ENCODE peak calls at places on chromosome 22, in nine cellular contexts. O, K, Y, X, D, U, S, R and Z are unnamed samples. For H3K9me3, the result is how much of the 10 kb centered on the place peaks cover.

GRCh38 chr22:46220921-46221320 is 29.2 kb downstream of the CDPF1 start:
- DNase-seq in D (no peak), U (no peak), O (no peak), R (no peak), K (no peak), X (no peak), Y (no peak), S (no peak), Z (no peak)

GRCh38 chr22:43164636-43165035 is 13.3 kb downstream of the TSPO start:
- DNase-seq in R (no peak), S (no peak), Y (no peak), O (no peak), U (no peak), K (no peak), D (no peak), X (no peak), Z (no peak)

GRCh38 chr22:30250713-30251267 is 4.2 kb upstream of the LIF start:
- DNase-seq in X (no peak), Y (no peak), O (no peak), D (no peak), R (no peak), S (no peak), K (no peak), U (no peak), Z (no peak)

GRCh38 chr22:37211075-37211852 is 1.0 kb downstream of the SSTR3 start:
- DNase-seq in S (no peak), K (no peak), U (peak), O (no peak), D (no peak), X (no peak), Y (no peak), R (peak), Z (no peak)

GRCh38 chr22:24822471-24822870 is 16.5 kb downstream of the SGSM1 start:
- DNase-seq in O (no peak), S (no peak), K (no peak), X (no peak), D (no peak), R (no peak), Y (no peak), U (no peak), Z (no peak)

GRCh38 chr22:44410396-44411056 is 87.5 kb downstream of the RTL6 start:
- DNase-seq in X (peak), R (no peak), D (no peak), O (no peak), K (no peak), U (no peak), S (no peak), Y (no peak), Z (peak)

GRCh38 chr22:40026641-40027040 is 31.9 kb downstream of the FAM83F start:
- DNase-seq in X (no peak), S (no peak), D (no peak), U (no peak), O (no peak), Y (no peak), K (peak), R (no peak), Z (no peak)

GRCh38 chr22:36281726-36282077 is 28.8 kb downstream of the APOL1 start:
- DNase-seq in U (no peak), O (no peak), D (no peak), S (no peak), Y (no peak), K (no peak), X (no peak), R (no peak), Z (no peak)

GRCh38 chr22:37492428-37493344 is 6.5 kb upstream of the MFNG start:
- DNase-seq in D (no peak), U (peak), K (peak), X (no peak), Y (peak), O (no peak), R (no peak), S (no peak), Z (peak)

GRCh38 chr22:19943665-19944026 is 2.0 kb upstream of the TXNRD2 start:
- DNase-seq in D (no peak), S (no peak), R (no peak), X (no peak), O (no peak), Y (no peak), U (no peak), K (no peak), Z (no peak)

GRCh38 chr22:46364341-46365165 is 29.0 kb downstream of the TRMU start:
- DNase-seq in U (no peak), O (peak), X (no peak), Y (no peak), K (no peak), S (no peak), R (peak), D (no peak), Z (no peak)

GRCh38 chr22:43796567-43796966 is 15.5 kb downstream of the EFCAB6 start:
- DNase-seq in Y (no peak), U (no peak), R (no peak), X (no peak), D (no peak), O (no peak), S (peak), K (peak), Z (peak)

GRCh38 chr22:43889366-43890253 is 2.2 kb downstream of the PNPLA5 start:
- DNase-seq in X (no peak), R (peak), S (no peak), O (no peak), K (peak), Y (no peak), D (no peak), U (no peak), Z (peak)

GRCh38 chr22:37233751-37234631 is 10.1 kb downstream of the RAC2 start:
- DNase-seq in O (no peak), D (no peak), Y (no peak), K (no peak), R (peak), S (no peak), U (peak), X (no peak), Z (peak)

GRCh38 chr22:17303840-17304779 is 65.2 kb upstream of the CECR2 start:
- DNase-seq in R (no peak), S (no peak), U (no peak), O (no peak), K (peak), X (no peak), Y (no peak), D (no peak), Z (no peak)

GRCh38 chr22:27105142-27106025 is 448.0 kb downstream of the MIAT start:
- DNase-seq in K (no peak), R (peak), X (peak), S (no peak), O (peak), Y (peak), U (no peak), D (no peak), Z (no peak)

GRCh38 chr22:50730013-50730891 is 7.8 kb upstream of the ACR start:
- DNase-seq in Y (no peak), U (no peak), R (peak), K (peak), X (peak), D (no peak), O (no peak), S (no peak), Z (no peak)

GRCh38 chr22:35746248-35746647 is 28.6 kb downstream of the APOL5 start:
- DNase-seq in R (peak), K (no peak), D (no peak), S (no peak), X (peak), O (no peak), Y (no peak), U (no peak), Z (no peak)

GRCh38 chr22:43867839-43868652 is 5.7 kb upstream of the SULT4A1 start:
- DNase-seq in R (peak), U (no peak), K (peak), S (no peak), D (peak), X (peak), Y (peak), O (peak), Z (peak)

GRCh38 chr22:43174941-43175531 is 11.9 kb downstream of the TTLL12 start:
- DNase-seq in Y (no peak), U (no peak), X (no peak), D (peak), S (no peak), K (no peak), R (no peak), O (no peak), Z (no peak)

GRCh38 chr22:46538816-46539163 is 1.4 kb upstream of the CELSR1 start:
- DNase-seq in O (no peak), S (no peak), X (peak), K (no peak), Y (no peak), R (no peak), U (no peak), D (no peak), Z (no peak)

GRCh38 chr22:50527921-50528681 is 1.7 kb downstream of the TYMP start:
- DNase-seq in O (no peak), Y (no peak), U (no peak), K (no peak), R (no peak), X (no peak), D (no peak), S (no peak), Z (peak)

GRCh38 chr22:46453006-46453828 is 84.2 kb downstream of the CELSR1 start:
- DNase-seq in U (no peak), S (no peak), O (no peak), D (peak), K (no peak), X (no peak), Y (no peak), R (no peak), Z (no peak)

GRCh38 chr22:17977371-17977770 is 47.0 kb downstream of the MICAL3 start:
- DNase-seq in U (no peak), S (no peak), Y (no peak), X (no peak), R (no peak), K (no peak), O (no peak), D (no peak), Z (no peak)

GRCh38 chr22:46462726-46463371 is 74.6 kb downstream of the CELSR1 start:
- DNase-seq in S (peak), X (no peak), Y (no peak), R (no peak), U (no peak), O (no peak), K (no peak), D (no peak), Z (no peak)

GRCh38 chr22:45218974-45219373 is 21.7 kb downstream of the KIAA0930 start:
- DNase-seq in Y (no peak), O (no peak), D (no peak), K (no peak), R (no peak), U (no peak), X (no peak), S (no peak), Z (no peak)

GRCh38 chr22:40221055-40221414 is 43.3 kb downstream of the TNRC6B start:
- DNase-seq in X (no peak), K (no peak), S (no peak), O (no peak), Y (no peak), R (no peak), U (peak), D (no peak), Z (no peak)

GRCh38 chr22:48905206-48905975 is 922.3 kb downstream of the BRD1 start:
- DNase-seq in D (no peak), U (no peak), O (no peak), S (no peak), R (no peak), K (no peak), Y (no peak), X (no peak), Z (no peak)

GRCh38 chr22:25666308-25666707 is 75.7 kb upstream of the MYO18B start:
- DNase-seq in O (peak), X (peak), R (peak), D (no peak), Y (peak), S (no peak), U (no peak), K (no peak), Z (no peak)

GRCh38 chr22:26579331-26579886 is 10.5 kb downstream of the TPST2 start:
- DNase-seq in U (peak), D (no peak), S (no peak), O (no peak), X (no peak), K (no peak), R (no peak), Y (no peak), Z (no peak)

GRCh38 chr22:49322231-49322630 is 505.4 kb downstream of the BRD1 start:
- DNase-seq in O (no peak), D (no peak), R (peak), S (no peak), Y (no peak), U (peak), X (no peak), K (no peak), Z (no peak)

DNA sequence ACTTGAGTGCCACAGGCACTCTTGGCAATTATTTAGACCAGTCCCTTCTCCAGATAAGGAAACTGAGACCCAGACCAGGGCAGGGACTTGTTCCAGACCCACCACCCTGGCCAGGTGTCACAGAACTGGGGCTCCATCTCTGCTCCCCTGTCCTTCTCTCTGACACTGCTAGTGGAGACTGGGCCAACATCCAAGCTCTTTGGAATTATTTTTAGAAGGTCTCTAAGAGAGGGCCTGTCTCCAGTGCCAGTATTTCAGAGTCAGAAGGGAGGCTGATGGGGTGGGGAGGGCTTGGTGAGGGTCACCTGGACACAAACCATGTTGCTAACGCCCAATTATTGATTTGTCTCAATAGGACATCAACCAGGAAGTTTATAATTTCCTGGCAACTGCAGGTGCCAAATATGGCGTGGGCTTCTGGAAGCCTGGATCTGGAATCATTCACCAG is 32.7 kb downstream of the POLR3H start:
- DNase-seq in K (no peak), S (no peak), R (peak), D (no peak), X (no peak), U (no peak), Y (no peak), O (no peak), Z (no peak)
- H3K27ac ChIP-seq in K (no peak), S (peak), R (peak), D (no peak), X (peak), U (no peak), Y (no peak), O (no peak), Z (no peak)

GRCh38 chr22:10741210-10741609 is 4786.8 kb upstream of the OR11H1 start:
- DNase-seq in Y (no peak), S (no peak), R (peak), X (no peak), K (no peak), D (no peak), O (no peak), U (no peak), Z (no peak)
- H3K9me3 ChIP-seq in Y (under half), S (under half), R (under half), X (under half), K (under half), D (under half), O (under half), U (under half), Z (half or more)

DNA sequence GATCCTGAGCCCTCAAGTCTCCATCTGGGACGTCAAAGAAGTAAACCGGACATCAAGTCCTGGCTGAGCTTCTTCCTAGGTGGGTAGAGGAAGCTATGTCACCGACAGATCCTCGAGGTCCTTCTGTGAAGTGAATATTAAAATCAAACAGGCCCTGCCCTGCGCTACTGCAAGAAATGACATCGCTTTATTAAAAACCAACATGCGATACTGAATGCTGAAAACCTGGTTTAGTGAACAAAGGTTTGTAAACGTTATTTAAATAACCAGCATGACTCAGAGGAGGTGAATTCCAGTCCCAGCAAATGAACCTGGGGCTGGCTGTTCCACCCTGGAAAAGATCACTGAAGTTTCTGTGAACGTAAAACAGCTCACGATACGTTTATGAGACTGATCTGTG is 659 bp downstream of the RTCB start:
- DNase-seq in X (no peak), D (no peak), Y (no peak), R (no peak), U (no peak), S (no peak), K (no peak), O (no peak), Z (peak)
- H3K27ac ChIP-seq in X (peak), D (peak), Y (peak), R (peak), U (peak), S (peak), K (peak), O (no peak), Z (peak)

GRCh38 chr22:47768027-47768426 is 1005.6 kb downstream of the TBC1D22A start:
- DNase-seq in Y (no peak), O (no peak), R (no peak), S (no peak), D (no peak), X (no peak), U (no peak), K (no peak), Z (no peak)
- H3K9me3 ChIP-seq in Y (under half), O (under half), R (under half), S (under half), D (under half), X (under half), U (under half), K (under half), Z (under half)